ENCODE peak calls at places on chromosome 22, in six cellular contexts. One of them, this sample, is unnamed.

GRCh38 chr22:24427500-24428164 is at the start of gene ADORA2A:
- DNase-seq in SHP77 treated with DMSO at 0.1 percent for 48 hours: no peak
- DNase-seq in stimulated activated CD4-positive, alpha-beta T cell treated with anti-CD3 and anti-CD28 coated beads, Interleukin-12 subunit alpha, Interleukin-12 subunit beta, amount 100 ng/mL, for 48 hours: peak
- DNase-seq in activated T-helper 1 cell treated with anti-CD3 and anti-CD28 coated beads, Interleukin-2, amount 50 U/mL, for 16 hours: peak
- DNase-seq in GM23338: peak
- DNase-seq in Calu3: no peak
- DNase-seq in this sample: peak

GRCh38 chr22:37844904-37845334 is 785 bp upstream of the ANKRD54 start:
- DNase-seq in Calu3: no peak
- DNase-seq in activated T-helper 1 cell treated with anti-CD3 and anti-CD28 coated beads, Interleukin-2, amount 50 U/mL, for 16 hours: no peak
- DNase-seq in GM23338: no peak
- DNase-seq in stimulated activated CD4-positive, alpha-beta T cell treated with anti-CD3 and anti-CD28 coated beads, Interleukin-12 subunit alpha, Interleukin-12 subunit beta, amount 100 ng/mL, for 48 hours: no peak
- DNase-seq in SHP77 treated with DMSO at 0.1 percent for 48 hours: no peak
- DNase-seq in this sample: no peak

GRCh38 chr22:39151329-39151975 is 1.0 kb downstream of the CBX7 start:
- DNase-seq in GM23338: no peak
- DNase-seq in SHP77 treated with DMSO at 0.1 percent for 48 hours: no peak
- DNase-seq in activated T-helper 1 cell treated with anti-CD3 and anti-CD28 coated beads, Interleukin-2, amount 50 U/mL, for 16 hours: no peak
- DNase-seq in Calu3: no peak
- DNase-seq in stimulated activated CD4-positive, alpha-beta T cell treated with anti-CD3 and anti-CD28 coated beads, Interleukin-12 subunit alpha, Interleukin-12 subunit beta, amount 100 ng/mL, for 48 hours: no peak
- DNase-seq in this sample: no peak

GRCh38 chr22:44133901-44134511 is 46.7 kb upstream of the PARVG start:
- DNase-seq in SHP77 treated with DMSO at 0.1 percent for 48 hours: no peak
- DNase-seq in activated T-helper 1 cell treated with anti-CD3 and anti-CD28 coated beads, Interleukin-2, amount 50 U/mL, for 16 hours: no peak
- DNase-seq in Calu3: no peak
- DNase-seq in stimulated activated CD4-positive, alpha-beta T cell treated with anti-CD3 and anti-CD28 coated beads, Interleukin-12 subunit alpha, Interleukin-12 subunit beta, amount 100 ng/mL, for 48 hours: no peak
- DNase-seq in GM23338: no peak
- DNase-seq in this sample: no peak

GRCh38 chr22:44459041-44459440 is 39.0 kb downstream of the RTL6 start:
- DNase-seq in SHP77 treated with DMSO at 0.1 percent for 48 hours: no peak
- DNase-seq in activated T-helper 1 cell treated with anti-CD3 and anti-CD28 coated beads, Interleukin-2, amount 50 U/mL, for 16 hours: no peak
- DNase-seq in stimulated activated CD4-positive, alpha-beta T cell treated with anti-CD3 and anti-CD28 coated beads, Interleukin-12 subunit alpha, Interleukin-12 subunit beta, amount 100 ng/mL, for 48 hours: no peak
- DNase-seq in Calu3: no peak
- DNase-seq in GM23338: no peak
- DNase-seq in this sample: no peak

GRCh38 chr22:46315976-46316375 is 19.3 kb downstream of the GTSE1 start:
- DNase-seq in SHP77 treated with DMSO at 0.1 percent for 48 hours: no peak
- DNase-seq in stimulated activated CD4-positive, alpha-beta T cell treated with anti-CD3 and anti-CD28 coated beads, Interleukin-12 subunit alpha, Interleukin-12 subunit beta, amount 100 ng/mL, for 48 hours: no peak
- DNase-seq in activated T-helper 1 cell treated with anti-CD3 and anti-CD28 coated beads, Interleukin-2, amount 50 U/mL, for 16 hours: no peak
- DNase-seq in GM23338: no peak
- DNase-seq in Calu3: no peak
- DNase-seq in this sample: no peak

GRCh38 chr22:39241632-39242388 is 3.0 kb downstream of the PDGFB start:
- DNase-seq in activated T-helper 1 cell treated with anti-CD3 and anti-CD28 coated beads, Interleukin-2, amount 50 U/mL, for 16 hours: no peak
- DNase-seq in SHP77 treated with DMSO at 0.1 percent for 48 hours: no peak
- DNase-seq in Calu3: no peak
- DNase-seq in stimulated activated CD4-positive, alpha-beta T cell treated with anti-CD3 and anti-CD28 coated beads, Interleukin-12 subunit alpha, Interleukin-12 subunit beta, amount 100 ng/mL, for 48 hours: no peak
- DNase-seq in GM23338: no peak
- DNase-seq in this sample: no peak

GRCh38 chr22:24985824-24986214 is 33.3 kb downstream of the KIAA1671 start:
- DNase-seq in Calu3: no peak
- DNase-seq in stimulated activated CD4-positive, alpha-beta T cell treated with anti-CD3 and anti-CD28 coated beads, Interleukin-12 subunit alpha, Interleukin-12 subunit beta, amount 100 ng/mL, for 48 hours: no peak
- DNase-seq in activated T-helper 1 cell treated with anti-CD3 and anti-CD28 coated beads, Interleukin-2, amount 50 U/mL, for 16 hours: no peak
- DNase-seq in GM23338: no peak
- DNase-seq in SHP77 treated with DMSO at 0.1 percent for 48 hours: no peak
- DNase-seq in this sample: no peak

GRCh38 chr22:33844273-33844672 is 76.0 kb downstream of the LARGE1 start:
- DNase-seq in GM23338: peak
- DNase-seq in Calu3: no peak
- DNase-seq in activated T-helper 1 cell treated with anti-CD3 and anti-CD28 coated beads, Interleukin-2, amount 50 U/mL, for 16 hours: no peak
- DNase-seq in SHP77 treated with DMSO at 0.1 percent for 48 hours: no peak
- DNase-seq in stimulated activated CD4-positive, alpha-beta T cell treated with anti-CD3 and anti-CD28 coated beads, Interleukin-12 subunit alpha, Interleukin-12 subunit beta, amount 100 ng/mL, for 48 hours: no peak
- DNase-seq in this sample: no peak

GRCh38 chr22:47018010-47018910 is 255.8 kb downstream of the TBC1D22A start:
- DNase-seq in stimulated activated CD4-positive, alpha-beta T cell treated with anti-CD3 and anti-CD28 coated beads, Interleukin-12 subunit alpha, Interleukin-12 subunit beta, amount 100 ng/mL, for 48 hours: no peak
- DNase-seq in Calu3: no peak
- DNase-seq in SHP77 treated with DMSO at 0.1 percent for 48 hours: no peak
- DNase-seq in GM23338: no peak
- DNase-seq in activated T-helper 1 cell treated with anti-CD3 and anti-CD28 coated beads, Interleukin-2, amount 50 U/mL, for 16 hours: no peak
- DNase-seq in this sample: no peak

GRCh38 chr22:48840112-48840949 is 987.3 kb downstream of the BRD1 start:
- DNase-seq in stimulated activated CD4-positive, alpha-beta T cell treated with anti-CD3 and anti-CD28 coated beads, Interleukin-12 subunit alpha, Interleukin-12 subunit beta, amount 100 ng/mL, for 48 hours: no peak
- DNase-seq in SHP77 treated with DMSO at 0.1 percent for 48 hours: no peak
- DNase-seq in activated T-helper 1 cell treated with anti-CD3 and anti-CD28 coated beads, Interleukin-2, amount 50 U/mL, for 16 hours: no peak
- DNase-seq in Calu3: no peak
- DNase-seq in GM23338: no peak
- DNase-seq in this sample: no peak

GRCh38 chr22:26805131-26805530 is 147.7 kb downstream of the MIAT start:
- DNase-seq in activated T-helper 1 cell treated with anti-CD3 and anti-CD28 coated beads, Interleukin-2, amount 50 U/mL, for 16 hours: no peak
- DNase-seq in Calu3: no peak
- DNase-seq in SHP77 treated with DMSO at 0.1 percent for 48 hours: no peak
- DNase-seq in GM23338: no peak
- DNase-seq in stimulated activated CD4-positive, alpha-beta T cell treated with anti-CD3 and anti-CD28 coated beads, Interleukin-12 subunit alpha, Interleukin-12 subunit beta, amount 100 ng/mL, for 48 hours: no peak
- DNase-seq in this sample: no peak

GRCh38 chr22:42236848-42237247 is 33.6 kb downstream of the TCF20 start:
- DNase-seq in stimulated activated CD4-positive, alpha-beta T cell treated with anti-CD3 and anti-CD28 coated beads, Interleukin-12 subunit alpha, Interleukin-12 subunit beta, amount 100 ng/mL, for 48 hours: no peak
- DNase-seq in SHP77 treated with DMSO at 0.1 percent for 48 hours: no peak
- DNase-seq in Calu3: no peak
- DNase-seq in activated T-helper 1 cell treated with anti-CD3 and anti-CD28 coated beads, Interleukin-2, amount 50 U/mL, for 16 hours: no peak
- DNase-seq in GM23338: no peak
- DNase-seq in this sample: no peak

GRCh38 chr22:26556904-26557303 is 33.0 kb downstream of the TPST2 start:
- DNase-seq in GM23338: no peak
- DNase-seq in Calu3: no peak
- DNase-seq in stimulated activated CD4-positive, alpha-beta T cell treated with anti-CD3 and anti-CD28 coated beads, Interleukin-12 subunit alpha, Interleukin-12 subunit beta, amount 100 ng/mL, for 48 hours: no peak
- DNase-seq in activated T-helper 1 cell treated with anti-CD3 and anti-CD28 coated beads, Interleukin-2, amount 50 U/mL, for 16 hours: no peak
- DNase-seq in SHP77 treated with DMSO at 0.1 percent for 48 hours: no peak
- DNase-seq in this sample: no peak

GRCh38 chr22:46297151-46297819 is 615 bp downstream of the GTSE1 start:
- DNase-seq in stimulated activated CD4-positive, alpha-beta T cell treated with anti-CD3 and anti-CD28 coated beads, Interleukin-12 subunit alpha, Interleukin-12 subunit beta, amount 100 ng/mL, for 48 hours: no peak
- DNase-seq in GM23338: peak
- DNase-seq in activated T-helper 1 cell treated with anti-CD3 and anti-CD28 coated beads, Interleukin-2, amount 50 U/mL, for 16 hours: no peak
- DNase-seq in Calu3: peak
- DNase-seq in SHP77 treated with DMSO at 0.1 percent for 48 hours: peak
- DNase-seq in this sample: no peak

GRCh38 chr22:23012081-23012622 is 58.2 kb upstream of the GNAZ start:
- DNase-seq in stimulated activated CD4-positive, alpha-beta T cell treated with anti-CD3 and anti-CD28 coated beads, Interleukin-12 subunit alpha, Interleukin-12 subunit beta, amount 100 ng/mL, for 48 hours: peak
- DNase-seq in activated T-helper 1 cell treated with anti-CD3 and anti-CD28 coated beads, Interleukin-2, amount 50 U/mL, for 16 hours: no peak
- DNase-seq in SHP77 treated with DMSO at 0.1 percent for 48 hours: no peak
- DNase-seq in Calu3: no peak
- DNase-seq in GM23338: no peak
- DNase-seq in this sample: no peak

GRCh38 chr22:31604746-31605705 is 57.0 kb downstream of the PISD start:
- DNase-seq in GM23338: no peak
- DNase-seq in SHP77 treated with DMSO at 0.1 percent for 48 hours: no peak
- DNase-seq in Calu3: no peak
- DNase-seq in stimulated activated CD4-positive, alpha-beta T cell treated with anti-CD3 and anti-CD28 coated beads, Interleukin-12 subunit alpha, Interleukin-12 subunit beta, amount 100 ng/mL, for 48 hours: no peak
- DNase-seq in activated T-helper 1 cell treated with anti-CD3 and anti-CD28 coated beads, Interleukin-2, amount 50 U/mL, for 16 hours: no peak
- DNase-seq in this sample: no peak

GRCh38 chr22:28051787-28052356 is 132.8 kb upstream of the PITPNB start:
- DNase-seq in activated T-helper 1 cell treated with anti-CD3 and anti-CD28 coated beads, Interleukin-2, amount 50 U/mL, for 16 hours: no peak
- DNase-seq in GM23338: peak
- DNase-seq in Calu3: peak
- DNase-seq in SHP77 treated with DMSO at 0.1 percent for 48 hours: peak
- DNase-seq in stimulated activated CD4-positive, alpha-beta T cell treated with anti-CD3 and anti-CD28 coated beads, Interleukin-12 subunit alpha, Interleukin-12 subunit beta, amount 100 ng/mL, for 48 hours: peak
- DNase-seq in this sample: no peak

GRCh38 chr22:32998373-32998772 is 59.8 kb downstream of the SYN3 start:
- DNase-seq in Calu3: no peak
- DNase-seq in GM23338: no peak
- DNase-seq in activated T-helper 1 cell treated with anti-CD3 and anti-CD28 coated beads, Interleukin-2, amount 50 U/mL, for 16 hours: no peak
- DNase-seq in SHP77 treated with DMSO at 0.1 percent for 48 hours: no peak
- DNase-seq in stimulated activated CD4-positive, alpha-beta T cell treated with anti-CD3 and anti-CD28 coated beads, Interleukin-12 subunit alpha, Interleukin-12 subunit beta, amount 100 ng/mL, for 48 hours: no peak
- DNase-seq in this sample: no peak

GRCh38 chr22:41780714-41781507 is 19.6 kb upstream of the CCDC134 start:
- DNase-seq in Calu3: no peak
- DNase-seq in GM23338: peak
- DNase-seq in SHP77 treated with DMSO at 0.1 percent for 48 hours: no peak
- DNase-seq in stimulated activated CD4-positive, alpha-beta T cell treated with anti-CD3 and anti-CD28 coated beads, Interleukin-12 subunit alpha, Interleukin-12 subunit beta, amount 100 ng/mL, for 48 hours: peak
- DNase-seq in activated T-helper 1 cell treated with anti-CD3 and anti-CD28 coated beads, Interleukin-2, amount 50 U/mL, for 16 hours: peak
- DNase-seq in this sample: peak

GRCh38 chr22:44218071-44218470 is 37.3 kb downstream of the PARVG start:
- DNase-seq in SHP77 treated with DMSO at 0.1 percent for 48 hours: no peak
- DNase-seq in stimulated activated CD4-positive, alpha-beta T cell treated with anti-CD3 and anti-CD28 coated beads, Interleukin-12 subunit alpha, Interleukin-12 subunit beta, amount 100 ng/mL, for 48 hours: no peak
- DNase-seq in Calu3: no peak
- DNase-seq in activated T-helper 1 cell treated with anti-CD3 and anti-CD28 coated beads, Interleukin-2, amount 50 U/mL, for 16 hours: no peak
- DNase-seq in GM23338: no peak
- DNase-seq in this sample: no peak

GRCh38 chr22:26888887-26889286 is 231.5 kb downstream of the MIAT start:
- DNase-seq in SHP77 treated with DMSO at 0.1 percent for 48 hours: no peak
- DNase-seq in activated T-helper 1 cell treated with anti-CD3 and anti-CD28 coated beads, Interleukin-2, amount 50 U/mL, for 16 hours: no peak
- DNase-seq in GM23338: no peak
- DNase-seq in Calu3: no peak
- DNase-seq in stimulated activated CD4-positive, alpha-beta T cell treated with anti-CD3 and anti-CD28 coated beads, Interleukin-12 subunit alpha, Interleukin-12 subunit beta, amount 100 ng/mL, for 48 hours: no peak
- DNase-seq in this sample: no peak

GRCh38 chr22:21051145-21051835 is 5.5 kb downstream of the LRRC74B start:
- DNase-seq in GM23338: no peak
- DNase-seq in SHP77 treated with DMSO at 0.1 percent for 48 hours: no peak
- DNase-seq in Calu3: no peak
- DNase-seq in stimulated activated CD4-positive, alpha-beta T cell treated with anti-CD3 and anti-CD28 coated beads, Interleukin-12 subunit alpha, Interleukin-12 subunit beta, amount 100 ng/mL, for 48 hours: no peak
- DNase-seq in activated T-helper 1 cell treated with anti-CD3 and anti-CD28 coated beads, Interleukin-2, amount 50 U/mL, for 16 hours: no peak
- DNase-seq in this sample: no peak